ENCODE peak calls at places on chromosomes 11 and 22, in five cellular contexts. U is prostate gland, W is GM23338, L is HCT116, Q is suprapubic skin. O is an unnamed sample.

GRCh38 chr22:46576556-46577351 is 39.3 kb upstream of the CELSR1 start:
- DNase-seq in W (peak), U (no peak), Q (no peak), L (no peak), O (peak)

GRCh38 chr11:94129505-94130335 is 1.1 kb downstream of the PANX1 start:
- DNase-seq in Q (no peak), U (peak), W (no peak), L (peak), O (no peak)

GRCh38 chr22:45478108-45478771 is 24.4 kb upstream of the FBLN1 start:
- DNase-seq in Q (no peak), W (no peak), U (no peak), L (no peak), O (no peak)

GRCh38 chr22:42862045-42862734 is 5.1 kb upstream of the ARFGAP3 start:
- DNase-seq in U (peak), L (no peak), Q (no peak), W (no peak), O (no peak)

GRCh38 chr11:29306527-29306926 is 710.3 kb downstream of the KCNA4 start:
- DNase-seq in W (no peak), Q (no peak), U (no peak), L (no peak), O (no peak)

GRCh38 chr11:22566293-22566692 is 59.3 kb downstream of the FANCF start:
- DNase-seq in W (peak), Q (no peak), U (no peak), L (no peak), O (no peak)

GRCh38 chr11:126080206-126080941 is 17.7 kb upstream of the CDON start:
- DNase-seq in W (no peak), U (peak), Q (no peak), L (no peak), O (no peak)

GRCh38 chr11:6542727-6543126 is 45.6 kb downstream of the DNHD1 start:
- DNase-seq in U (no peak), Q (no peak), L (no peak), W (no peak), O (no peak)

GRCh38 chr11:14583252-14584105 is 60.1 kb upstream of the PDE3B start:
- DNase-seq in W (no peak), L (no peak), U (no peak), Q (no peak), O (peak)

GRCh38 chr11:115905331-115905730 is 401.1 kb upstream of the CADM1 start:
- DNase-seq in W (no peak), Q (no peak), L (no peak), U (no peak), O (no peak)

GRCh38 chr11:85912414-85912813 is 57.2 kb downstream of the CCDC83 start:
- DNase-seq in L (no peak), W (peak), U (no peak), Q (no peak), O (no peak)

GRCh38 chr11:44633641-44634040 is 68.2 kb downstream of the CD82 start:
- DNase-seq in Q (peak), W (no peak), U (no peak), L (no peak), O (no peak)

GRCh38 chr11:88016392-88017020 is 158.7 kb downstream of the RAB38 start:
- DNase-seq in W (peak), L (peak), U (peak), Q (no peak), O (peak)

GRCh38 chr22:24410110-24410856 is 17.1 kb upstream of the ADORA2A start:
- DNase-seq in Q (no peak), L (no peak), U (no peak), W (no peak), O (peak)

GRCh38 chr11:123173040-123173855 is 21.8 kb downstream of the CLMP start:
- DNase-seq in U (no peak), W (no peak), L (no peak), Q (no peak), O (no peak)

GRCh38 chr11:32432565-32433248 is 2.6 kb downstream of the WT1 start:
- DNase-seq in W (peak), U (no peak), L (no peak), Q (no peak), O (no peak)
- H3K27ac ChIP-seq in W (no peak), U (no peak), L (no peak), Q (no peak), O (no peak)

GRCh38 chr11:65685981-65686380 is 23.3 kb upstream of the RELA start:
- DNase-seq in W (peak), L (no peak), Q (no peak), U (no peak), O (no peak)
- TF ChIP-seq POLR2AphosphoS5 in W (no peak), L (no peak), Q (no peak), U (no peak), O (no peak)

DNA sequence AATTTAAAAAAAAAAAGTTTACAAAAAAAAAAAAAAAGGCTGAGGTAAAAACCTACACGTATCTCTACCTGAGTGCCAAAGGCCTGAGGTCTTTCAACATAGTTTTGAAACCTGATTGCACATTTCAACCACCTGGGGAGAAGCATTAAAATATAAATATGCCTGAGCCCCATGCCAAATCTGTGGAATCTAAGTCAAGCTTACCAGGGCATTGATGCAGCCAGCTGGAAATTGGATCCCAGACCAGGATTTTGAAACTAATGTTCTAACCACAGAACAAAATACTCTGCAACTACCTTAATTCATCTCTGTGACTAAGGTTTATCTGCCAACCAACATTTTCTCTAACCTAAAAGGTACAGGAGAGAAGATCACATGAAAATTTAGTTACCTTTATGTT is 38.8 kb upstream of the CHRNA10 start:
- DNase-seq in W (peak), U (peak), Q (no peak), L (no peak), O (no peak)
- H3K27ac ChIP-seq in W (peak), U (no peak), Q (no peak), L (no peak), O (no peak)

GRCh38 chr22:50148991-50149721 is 21.4 kb upstream of the PANX2 start:
- DNase-seq in U (peak), W (peak), L (peak), Q (no peak), O (peak)
- TF ChIP-seq POLR2AphosphoS5 in U (peak), W (no peak), L (no peak), Q (no peak), O (no peak)

GRCh38 chr11:2314525-2315394 is 12.9 kb downstream of the TSPAN32 start:
- DNase-seq in Q (peak), U (peak), W (no peak), L (no peak), O (peak)
- H3K27ac ChIP-seq in Q (peak), U (peak), W (no peak), L (no peak), O (peak)

DNA sequence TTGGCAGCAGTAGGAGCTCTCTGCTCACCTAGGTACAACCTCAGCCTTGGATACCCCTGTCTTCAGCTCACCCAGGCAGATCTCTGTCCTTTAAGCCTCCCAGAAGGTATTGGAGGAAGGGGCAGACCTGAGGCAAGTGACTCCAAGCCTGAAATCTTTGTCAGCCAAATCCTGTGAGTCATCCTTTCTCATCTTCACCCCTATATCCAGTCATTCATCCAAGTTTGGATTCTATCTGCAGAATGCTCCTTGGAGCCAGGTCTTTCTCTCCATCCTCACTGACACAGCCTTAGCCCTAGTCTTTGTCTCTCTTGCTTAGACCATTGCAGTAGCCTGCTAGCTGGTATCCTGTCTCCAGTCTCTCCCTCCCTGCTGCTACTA is 10.4 kb upstream of the THY1 start:
- DNase-seq in L (no peak), Q (no peak), W (no peak), U (no peak), O (no peak)
- TF ChIP-seq POLR2AphosphoS5 in L (no peak), Q (no peak), W (no peak), U (no peak), O (no peak)

DNA sequence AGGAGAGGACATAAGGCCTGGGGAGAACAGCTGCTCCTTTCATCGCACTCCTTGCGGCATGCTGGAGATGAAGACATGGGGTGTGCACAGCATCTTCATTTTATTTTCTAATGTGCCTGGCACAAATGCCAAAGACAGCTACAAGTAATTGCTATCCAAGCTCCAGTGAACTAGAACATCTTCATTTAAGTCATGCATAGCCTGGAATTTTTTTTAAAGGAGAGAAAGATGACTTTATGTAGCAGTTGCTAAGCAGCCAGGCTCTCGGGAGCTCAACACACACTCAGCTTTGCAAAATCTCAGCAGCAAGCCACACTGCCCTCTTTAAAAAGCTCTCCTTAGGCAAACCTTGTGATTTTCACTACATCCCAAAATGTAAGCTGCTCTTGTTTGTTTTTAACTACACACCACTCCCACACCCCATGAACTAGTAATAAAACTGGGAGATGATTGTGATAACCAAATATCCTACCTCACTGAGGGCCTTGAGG is 164.5 kb upstream of the POU2AF2 start:
- DNase-seq in W (no peak), U (no peak), L (no peak), Q (no peak), O (no peak)
- H3K27ac ChIP-seq in W (no peak), U (no peak), L (no peak), Q (no peak), O (no peak)

GRCh38 chr11:67119577-67120391 is 721 bp downstream of the KDM2A start:
- DNase-seq in L (no peak), U (peak), W (peak), Q (peak), O (no peak)

GRCh38 chr11:67120456-67120855 is 1.4 kb downstream of the KDM2A start:
- DNase-seq in Q (no peak), U (no peak), L (no peak), W (no peak), O (no peak)

GRCh38 chr11:67117667-67118058 is 1.4 kb upstream of the KDM2A start:
- DNase-seq in L (no peak), U (no peak), Q (no peak), W (peak), O (no peak)

GRCh38 chr11:67118059-67118766 is 850 bp upstream of the KDM2A start:
- DNase-seq in L (no peak), W (peak), Q (peak), U (peak), O (peak)

DNA sequence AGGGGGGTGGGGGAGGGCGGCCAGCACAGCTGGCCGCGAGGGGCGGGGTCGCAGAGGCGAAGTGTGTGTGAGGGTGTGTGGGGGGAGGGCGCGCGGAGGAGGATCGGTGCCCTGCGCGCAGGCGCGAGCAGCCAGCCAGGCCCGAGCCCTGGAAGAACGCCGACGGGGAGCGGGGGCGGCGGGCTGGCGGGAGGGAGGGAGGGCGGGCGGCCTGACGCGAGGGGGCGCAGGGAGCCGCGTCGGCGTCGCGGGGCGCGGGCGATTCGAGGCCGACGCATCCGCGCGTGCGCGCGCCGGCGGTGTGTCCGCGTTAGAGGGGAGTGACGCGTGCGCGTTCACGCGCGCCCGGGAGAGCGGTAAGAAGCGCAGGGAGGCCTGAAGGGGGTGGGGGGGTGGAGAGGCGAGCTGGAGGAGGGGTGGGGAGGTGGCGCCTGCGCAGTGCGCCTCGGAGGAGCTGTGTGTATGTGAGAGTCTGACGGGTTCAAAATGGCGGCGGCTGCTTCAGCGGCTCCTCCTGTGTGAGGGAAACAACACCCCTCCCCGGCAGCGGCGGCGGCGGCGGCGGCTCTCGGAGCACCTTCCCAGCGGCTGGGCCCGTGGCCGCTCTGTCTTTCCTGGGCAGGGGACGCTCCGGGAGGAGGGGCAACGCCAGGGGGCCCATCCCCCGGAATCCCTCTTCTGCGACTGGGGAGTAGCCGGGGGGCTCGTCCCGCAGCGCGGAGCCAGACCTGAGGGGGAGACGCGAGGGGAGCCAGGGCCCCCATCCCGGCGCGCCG is at the start of gene KDM2A:
- DNase-seq in L (peak), U (peak), W (peak), Q (peak), O (peak)
- TF ChIP-seq POLR2AphosphoS5 in L (peak), U (peak), W (peak), Q (no peak), O (peak)

GRCh38 chr22:30575011-30575671 is 676 bp upstream of the GAL3ST1 start:
- DNase-seq in L (no peak), W (peak), U (no peak), Q (no peak), O (peak)
- H3K27ac ChIP-seq in L (no peak), W (no peak), U (no peak), Q (no peak), O (peak)

GRCh38 chr22:40499187-40499753 is 128.9 kb downstream of the SGSM3 start:
- DNase-seq in U (no peak), L (peak), W (no peak), Q (no peak), O (peak)
- TF ChIP-seq POLR2AphosphoS5 in U (peak), L (peak), W (no peak), Q (no peak), O (no peak)